ENCODE peak calls at places on chromosome 9, in four cellular contexts. Q is fibroblast of lung; M is CD8-positive, alpha-beta T cell; W is spleen. Y is an unnamed sample.

GRCh38 chr9:72022846-72023245 is 37.6 kb downstream of the C9orf57 start:
- DNase-seq in Q (peak; percentile 94), M (no peak), W (no peak), Y (peak; percentile 86)

GRCh38 chr9:76153902-76154629 is 240.2 kb downstream of the RFK start:
- DNase-seq in Q (no peak), M (no peak), W (no peak), Y (no peak)

GRCh38 chr9:130186839-130187522 is 14.8 kb downstream of the NCS1 start:
- DNase-seq in Q (peak; percentile 61), M (peak; percentile 14), W (no peak), Y (peak; percentile 89)

GRCh38 chr9:124812401-124813016 is 35.6 kb downstream of the OLFML2A start:
- DNase-seq in Q (peak; percentile 100), M (no peak), W (no peak), Y (peak; percentile 97)

GRCh38 chr9:87710448-87710847 is 15.5 kb upstream of the CTSL start:
- DNase-seq in Q (no peak), M (no peak), W (no peak), Y (no peak)

GRCh38 chr9:20642045-20642444 is 19.7 kb upstream of the MLLT3 start:
- DNase-seq in Q (no peak), M (no peak), W (no peak), Y (no peak)

GRCh38 chr9:78298046-78298511 is 1.2 kb downstream of the PSAT1 start:
- DNase-seq in Q (no peak), M (no peak), W (no peak), Y (peak; percentile 25)

GRCh38 chr9:38087934-38088925 is 19.2 kb upstream of the SHB start:
- DNase-seq in Q (peak; percentile 29), M (peak; percentile 53), W (peak; percentile 93), Y (peak; percentile 57)

GRCh38 chr9:135087489-135087791 is at the start of gene OLFM1:
- DNase-seq in Q (peak; percentile 58), M (no peak), W (no peak), Y (peak; percentile 90)

GRCh38 chr9:84277646-84278045 is 62.9 kb downstream of the SLC28A3 start:
- DNase-seq in Q (peak; percentile 73), M (no peak), W (no peak), Y (peak; percentile 71)

GRCh38 chr9:137245450-137246421 is 4.6 kb downstream of the TUBB4B start:
- DNase-seq in Q (no peak), M (no peak), W (no peak), Y (no peak)

GRCh38 chr9:130908129-130908877 is 11.7 kb upstream of the QRFP start:
- DNase-seq in Q (no peak), M (peak; percentile 8), W (no peak), Y (no peak)

GRCh38 chr9:136108648-136109266 is 9.9 kb downstream of the TMEM250 start:
- DNase-seq in Q (no peak), M (no peak), W (peak; percentile 81), Y (no peak)
- H3K4me1 ChIP-seq in Q (peaks cover 18% of the 10 kb centered on the region), M (peaks cover 88% of the 10 kb centered on the region), W (peaks cover 99% of the 10 kb centered on the region), Y (peaks cover 12% of the 10 kb centered on the region)

DNA sequence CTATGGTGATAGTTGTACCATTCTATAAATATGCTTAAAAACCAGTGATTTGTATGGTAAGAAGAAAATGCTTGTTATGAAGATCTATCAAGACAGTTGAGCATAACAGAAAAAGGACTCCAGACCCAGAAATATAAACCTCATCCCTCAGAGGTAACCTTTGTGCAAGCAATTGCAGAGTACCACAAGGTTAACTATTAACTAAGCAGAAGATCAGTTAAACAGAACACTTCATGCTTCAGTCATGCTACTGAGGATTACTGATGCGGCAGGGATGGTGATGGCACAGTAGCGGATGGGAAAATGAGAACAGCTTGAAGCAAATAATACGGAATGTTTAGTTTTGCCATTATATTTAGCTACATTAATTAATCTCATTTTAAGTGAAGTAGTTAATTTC is 45.5 kb downstream of the IARS1 start:
- DNase-seq in Q (no peak), M (no peak), W (no peak), Y (no peak)
- H3K4me3 ChIP-seq in Q (no peak overlapping the region), M (no peak overlapping the region), W (no peak overlapping the region), Y (no peak overlapping the region)

GRCh38 chr9:110476251-110476650 is 103.3 kb downstream of the SVEP1 start:
- DNase-seq in Q (no peak), M (no peak), W (no peak), Y (no peak)

GRCh38 chr9:110479481-110479880 is 100.1 kb downstream of the SVEP1 start:
- DNase-seq in Q (no peak), M (no peak), W (no peak), Y (no peak)
- H3K4me1 ChIP-seq in Q (no peaks in the 10 kb centered on the region), M (no peaks in the 10 kb centered on the region), W (no peaks in the 10 kb centered on the region), Y (no peaks in the 10 kb centered on the region)

GRCh38 chr9:69515810-69516209 is 156.4 kb downstream of the APBA1 start:
- DNase-seq in Q (no peak), M (no peak), W (no peak), Y (no peak)
- H3K4me3 ChIP-seq in Q (no peak overlapping the region), M (no peak overlapping the region), W (no peak overlapping the region), Y (no peak overlapping the region)

GRCh38 chr9:35616681-35617459 is 1.3 kb downstream of the CD72 start:
- DNase-seq in Q (peak; percentile 66), M (peak; percentile 71), W (peak; percentile 94), Y (peak; percentile 79)

GRCh38 chr9:35617548-35617947 is 665 bp downstream of the CD72 start:
- DNase-seq in Q (no peak), M (no peak), W (no peak), Y (no peak)

GRCh38 chr9:35618325-35618727 is at the start of gene CD72:
- DNase-seq in Q (no peak), M (no peak), W (peak; percentile 83), Y (no peak)

GRCh38 chr9:35618854-35619799 is 914 bp upstream of the CD72 start:
- DNase-seq in Q (no peak), M (peak; percentile 54), W (peak; percentile 93), Y (no peak)

GRCh38 chr9:35615981-35616680 is 2.1 kb downstream of the CD72 start:
- DNase-seq in Q (no peak), M (no peak), W (no peak), Y (no peak)
- H3K4me1 ChIP-seq in Q (no peaks in the 10 kb centered on the region), M (peaks cover 40% of the 10 kb centered on the region), W (peaks cover 100% of the 10 kb centered on the region), Y (no peaks in the 10 kb centered on the region)

DNA sequence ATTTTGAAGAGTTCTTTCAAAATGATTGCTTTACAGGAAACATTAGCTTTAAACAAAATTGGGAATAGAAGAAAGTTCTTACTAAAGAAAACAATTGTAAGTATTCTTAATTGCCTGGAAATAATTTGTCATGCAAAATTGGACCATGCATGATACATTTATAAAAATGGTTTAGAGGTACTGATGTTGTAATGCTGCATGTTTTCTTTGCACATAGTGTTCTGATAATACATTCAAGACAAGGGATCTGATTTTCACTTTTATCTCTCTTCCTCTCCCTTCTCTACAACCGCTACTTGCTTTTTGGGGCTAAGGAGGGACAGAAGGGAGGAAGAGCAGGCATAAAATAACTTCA is 211.6 kb upstream of the MPDZ start:
- DNase-seq in Q (no peak), M (no peak), W (no peak), Y (no peak)
- H3K4me3 ChIP-seq in Q (no peak overlapping the region), M (no peak overlapping the region), W (no peak overlapping the region), Y (no peak overlapping the region)

DNA sequence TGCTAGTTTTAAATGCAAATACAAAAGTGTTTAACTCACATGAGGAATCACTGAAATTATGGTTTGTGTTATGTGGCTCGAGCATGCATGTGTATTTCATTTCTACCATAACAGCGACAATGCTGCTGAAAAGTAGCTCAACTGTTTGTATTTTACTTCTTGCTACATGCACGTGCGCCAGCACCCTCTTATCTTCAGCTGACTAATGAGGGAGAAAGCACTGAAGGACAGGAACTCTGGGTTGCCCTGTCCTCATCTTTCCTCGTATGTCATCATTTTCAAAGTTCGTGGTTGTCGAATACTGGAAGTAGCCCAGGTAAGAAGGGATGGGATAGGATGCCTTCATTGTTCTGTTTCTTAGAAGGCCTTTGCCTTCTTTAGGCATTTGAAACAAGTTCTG is 120.3 kb downstream of the SYK start:
- DNase-seq in Q (no peak), M (no peak), W (no peak), Y (no peak)
- H3K4me1 ChIP-seq in Q (peaks cover 10% of the 10 kb centered on the region), M (no peaks in the 10 kb centered on the region), W (peaks cover 8% of the 10 kb centered on the region), Y (peaks cover 18% of the 10 kb centered on the region)